ENCODE peak calls at places on chromosome 14, in five cellular contexts. I is HCT116, Q is Peyer's patch, U is endothelial cell of umbilical vein, A is body of pancreas. S is an unnamed sample.

GRCh38 chr14:42214981-42215491 is 608.4 kb downstream of the LRFN5 start:
- DNase-seq in I (no peak), Q (no peak), U (peak; percentile 63), A (no peak), S (no peak)

GRCh38 chr14:43165651-43166050 is 1341.4 kb downstream of the FSCB start:
- DNase-seq in I (no peak), Q (no peak), U (no peak), A (no peak), S (no peak)

GRCh38 chr14:61154606-61155005 is 126.5 kb downstream of the TMEM30B start:
- DNase-seq in I (no peak), Q (no peak), U (peak; percentile 16), A (no peak), S (no peak)

GRCh38 chr14:99884834-99885648 is 91.8 kb downstream of the EML1 start:
- DNase-seq in I (peak; percentile 40), Q (no peak), U (peak; percentile 70), A (peak; percentile 23), S (peak; percentile 46)

GRCh38 chr14:99916091-99916383 is 122.8 kb downstream of the EML1 start:
- DNase-seq in I (no peak), Q (no peak), U (no peak), A (no peak), S (no peak)

GRCh38 chr14:68692916-68693771 is 99.7 kb downstream of the ZFP36L1 start:
- DNase-seq in I (no peak), Q (no peak), U (no peak), A (no peak), S (peak; percentile 35)

GRCh38 chr14:48943913-48944312 is 642.3 kb downstream of the RPS29 start:
- DNase-seq in I (no peak), Q (no peak), U (no peak), A (no peak), S (no peak)

GRCh38 chr14:57943038-57943437 is 77.1 kb upstream of the SLC35F4 start:
- DNase-seq in I (no peak), Q (no peak), U (no peak), A (no peak), S (no peak)

GRCh38 chr14:69827560-69827959 is 30.5 kb upstream of the SLC10A1 start:
- DNase-seq in I (no peak), Q (no peak), U (no peak), A (no peak), S (no peak)

GRCh38 chr14:74401504-74402241 is 24.3 kb downstream of the SYNDIG1L start:
- DNase-seq in I (no peak), Q (peak; percentile 88), U (no peak), A (peak; percentile 15), S (no peak)

GRCh38 chr14:70921669-70922068 is 14.4 kb downstream of the PCNX1 start:
- DNase-seq in I (no peak), Q (no peak), U (no peak), A (no peak), S (no peak)

GRCh38 chr14:100399052-100399849 is 76.1 kb downstream of the SLC25A47 start:
- DNase-seq in I (no peak), Q (no peak), U (no peak), A (no peak), S (no peak)

GRCh38 chr14:20469890-20470858 is 968 bp downstream of the PNP start:
- DNase-seq in I (peak; percentile 45), Q (peak; percentile 63), U (peak; percentile 84), A (peak; percentile 36), S (peak; percentile 77)

GRCh38 chr14:101058571-101058970 is 155.0 kb upstream of the RTL1 start:
- DNase-seq in I (no peak), Q (no peak), U (peak; percentile 91), A (no peak), S (no peak)

GRCh38 chr14:63875311-63875710 is 22.5 kb downstream of the SYNE2 start:
- DNase-seq in I (no peak), Q (no peak), U (peak; percentile 54), A (no peak), S (no peak)

GRCh38 chr14:99201351-99202073 is 70.5 kb downstream of the BCL11B start:
- DNase-seq in I (no peak), Q (no peak), U (no peak), A (no peak), S (no peak)

GRCh38 chr14:22533739-22534359 is 55.2 kb downstream of the DAD1 start:
- DNase-seq in I (no peak), Q (no peak), U (no peak), A (no peak), S (no peak)

GRCh38 chr14:22531451-22532344 is 57.3 kb downstream of the DAD1 start:
- DNase-seq in I (no peak), Q (no peak), U (no peak), A (no peak), S (no peak)

GRCh38 chr14:22532345-22533056 is 56.5 kb downstream of the DAD1 start:
- DNase-seq in I (no peak), Q (no peak), U (no peak), A (no peak), S (no peak)

GRCh38 chr14:22534547-22534946 is 54.5 kb downstream of the DAD1 start:
- DNase-seq in I (no peak), Q (no peak), U (no peak), A (no peak), S (no peak)

DNA sequence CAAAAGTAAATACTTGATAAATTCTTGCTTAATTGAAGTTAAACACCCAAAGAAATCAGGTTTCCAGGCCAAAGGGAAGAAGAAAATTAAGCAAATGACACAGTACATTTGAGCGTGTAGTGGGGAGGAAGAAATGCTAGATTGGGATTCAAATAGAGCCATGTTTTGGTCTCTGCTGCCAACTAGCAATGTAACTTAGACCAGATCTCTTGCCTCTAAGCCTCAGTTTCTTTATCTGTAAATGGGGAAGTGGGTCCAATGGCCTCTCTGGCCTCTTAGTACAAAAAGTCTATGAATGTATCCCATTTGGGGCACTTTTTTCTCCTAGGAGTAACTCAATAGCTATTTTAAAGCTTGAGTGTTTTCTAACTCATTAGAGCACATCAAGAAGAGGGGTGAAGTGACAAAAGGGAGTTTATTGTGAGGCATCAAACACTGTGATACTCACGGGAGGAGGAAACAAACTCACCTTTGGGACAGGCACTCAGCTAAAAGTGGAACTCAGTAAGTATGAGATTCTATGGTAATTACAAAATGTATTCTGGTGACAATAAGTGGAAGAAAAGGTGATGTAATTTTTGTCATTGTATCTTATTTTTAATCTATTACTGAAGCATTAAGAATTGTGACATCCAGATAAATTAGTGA is 55.8 kb downstream of the DAD1 start:
- DNase-seq in I (no peak), Q (no peak), U (no peak), A (no peak), S (no peak)
- TF ChIP-seq POLR2A in I (no peak), Q (no peak), U (no peak), A (no peak), S (no peak)

GRCh38 chr14:23578560-23579310 is at the start of gene JPH4:
- DNase-seq in I (no peak), Q (no peak), U (no peak), A (no peak), S (no peak)
- TF ChIP-seq POLR2A in I (no peak), Q (no peak), U (no peak), A (no peak), S (no peak)

DNA sequence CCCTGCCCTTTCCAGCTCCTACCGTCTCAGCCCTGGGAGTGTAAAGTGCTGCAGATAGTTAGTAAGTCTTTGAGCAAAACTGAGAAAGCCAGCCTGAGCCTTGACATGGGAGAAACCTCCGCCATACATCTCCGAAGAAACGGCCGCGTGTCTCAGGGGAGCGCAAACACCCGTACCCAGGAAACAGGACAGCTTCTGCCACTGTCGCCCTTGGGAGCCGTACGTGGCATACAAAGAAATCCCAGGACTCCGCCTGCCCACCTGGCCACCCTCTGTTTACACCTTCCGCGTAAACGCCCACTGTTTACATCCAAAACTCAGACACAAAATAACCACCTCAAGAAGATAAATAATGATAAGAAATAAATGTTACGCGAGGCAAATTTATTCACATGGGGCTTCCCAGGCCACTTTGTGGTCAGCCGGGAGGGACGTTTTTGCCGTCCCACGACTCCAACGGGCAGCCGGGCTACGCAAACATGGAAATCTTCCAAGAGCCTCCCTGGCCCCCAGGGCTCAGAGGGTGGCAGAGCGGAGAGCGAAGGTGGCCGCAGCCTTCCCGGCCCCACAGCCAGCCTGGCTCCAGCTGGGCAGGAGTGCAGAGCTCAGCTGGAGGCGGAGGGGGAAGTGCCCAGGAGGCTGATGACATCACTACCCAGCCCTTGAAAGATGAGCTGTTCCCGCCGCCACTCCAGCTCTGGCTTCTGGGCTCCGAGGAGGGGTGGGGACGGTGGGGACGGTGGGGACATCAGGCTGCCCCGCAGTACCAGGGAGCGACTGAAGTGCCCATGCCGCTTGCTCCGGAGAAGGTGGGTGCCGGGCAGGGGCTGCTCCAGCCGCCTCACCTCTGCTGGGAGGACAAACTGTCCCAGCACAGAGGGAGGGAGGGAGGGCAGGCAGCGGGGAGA is at the start of gene BDKRB2:
- DNase-seq in I (peak; percentile 38), Q (no peak), U (peak; percentile 33), A (peak; percentile 89), S (no peak)
- TF ChIP-seq POLR2A in I (no peak), Q (peak; percentile 95), U (no peak), A (peak; percentile 95), S (no peak)

GRCh38 chr14:23302290-23303225 is at the start of gene PPP1R3E:
- DNase-seq in I (no peak), Q (peak; percentile 96), U (peak; percentile 60), A (peak; percentile 77), S (peak; percentile 87)
- TF ChIP-seq POLR2A in I (no peak), Q (peak; percentile 14), U (peak; percentile 88), A (peak; percentile 65), S (peak; percentile 32)

GRCh38 chr14:104734991-104735779 is 11.2 kb downstream of the ADSS1 start:
- DNase-seq in I (no peak), Q (no peak), U (no peak), A (no peak), S (no peak)
- TF ChIP-seq POLR2A in I (no peak), Q (no peak), U (no peak), A (no peak), S (no peak)